ENCODE peak calls at places on chromosomes 16 and 17, in seven cellular contexts. One of them, this sample, is unnamed.

GRCh38 chr16:50599494-50599893 is 51.3 kb downstream of the NKD1 start:
- DNase-seq in choroid plexus epithelial cell: no peak
- DNase-seq in CD8-positive, alpha-beta memory T cell: no peak
- DNase-seq in T-helper 1 cell: no peak
- DNase-seq in glomerular endothelial cell: no peak
- DNase-seq in non-pigmented ciliary epithelial cell: no peak
- DNase-seq in naive thymus-derived CD8-positive, alpha-beta T cell: no peak
- DNase-seq in this sample: no peak

GRCh38 chr17:7048968-7049367 is 5.1 kb upstream of the SLC16A11 start:
- DNase-seq in choroid plexus epithelial cell: no peak
- DNase-seq in CD8-positive, alpha-beta memory T cell: no peak
- DNase-seq in T-helper 1 cell: no peak
- DNase-seq in glomerular endothelial cell: no peak
- DNase-seq in non-pigmented ciliary epithelial cell: no peak
- DNase-seq in naive thymus-derived CD8-positive, alpha-beta T cell: no peak
- DNase-seq in this sample: no peak

GRCh38 chr16:86667035-86667434 is 88.7 kb downstream of the FOXL1 start:
- DNase-seq in choroid plexus epithelial cell: no peak
- DNase-seq in CD8-positive, alpha-beta memory T cell: no peak
- DNase-seq in T-helper 1 cell: no peak
- DNase-seq in glomerular endothelial cell: no peak
- DNase-seq in non-pigmented ciliary epithelial cell: no peak
- DNase-seq in naive thymus-derived CD8-positive, alpha-beta T cell: no peak
- DNase-seq in this sample: no peak

GRCh38 chr17:8162232-8162996 is at the start of gene VAMP2:
- DNase-seq in choroid plexus epithelial cell: peak; percentile 66
- DNase-seq in CD8-positive, alpha-beta memory T cell: peak; percentile 88
- DNase-seq in T-helper 1 cell: peak; percentile 78
- DNase-seq in glomerular endothelial cell: no peak
- DNase-seq in non-pigmented ciliary epithelial cell: no peak
- DNase-seq in naive thymus-derived CD8-positive, alpha-beta T cell: peak; percentile 89
- DNase-seq in this sample: peak; percentile 82

GRCh38 chr16:67154578-67155304 is 3.9 kb upstream of the B3GNT9 start:
- DNase-seq in choroid plexus epithelial cell: no peak
- DNase-seq in CD8-positive, alpha-beta memory T cell: no peak
- DNase-seq in T-helper 1 cell: no peak
- DNase-seq in glomerular endothelial cell: no peak
- DNase-seq in non-pigmented ciliary epithelial cell: no peak
- DNase-seq in naive thymus-derived CD8-positive, alpha-beta T cell: no peak
- DNase-seq in this sample: no peak

GRCh38 chr16:90046971-90047713 is 27.9 kb upstream of the DBNDD1 start:
- DNase-seq in choroid plexus epithelial cell: peak; percentile 80
- DNase-seq in CD8-positive, alpha-beta memory T cell: no peak
- DNase-seq in T-helper 1 cell: no peak
- DNase-seq in glomerular endothelial cell: no peak
- DNase-seq in non-pigmented ciliary epithelial cell: no peak
- DNase-seq in naive thymus-derived CD8-positive, alpha-beta T cell: no peak
- DNase-seq in this sample: no peak

GRCh38 chr16:86396918-86397317 is 113.4 kb upstream of the FOXF1 start:
- DNase-seq in choroid plexus epithelial cell: peak; percentile 74
- DNase-seq in CD8-positive, alpha-beta memory T cell: no peak
- DNase-seq in T-helper 1 cell: no peak
- DNase-seq in glomerular endothelial cell: no peak
- DNase-seq in non-pigmented ciliary epithelial cell: peak; percentile 59
- DNase-seq in naive thymus-derived CD8-positive, alpha-beta T cell: no peak
- DNase-seq in this sample: no peak

GRCh38 chr17:27236710-27237315 is 57.1 kb upstream of the WSB1 start:
- DNase-seq in choroid plexus epithelial cell: peak; percentile 89
- DNase-seq in CD8-positive, alpha-beta memory T cell: peak; percentile 51
- DNase-seq in T-helper 1 cell: peak; percentile 70
- DNase-seq in glomerular endothelial cell: peak; percentile 82
- DNase-seq in non-pigmented ciliary epithelial cell: no peak
- DNase-seq in naive thymus-derived CD8-positive, alpha-beta T cell: peak; percentile 53
- DNase-seq in this sample: peak; percentile 74

GRCh38 chr16:10744370-10745030 is 858 bp downstream of the NUBP1 start:
- DNase-seq in choroid plexus epithelial cell: peak; percentile 74
- DNase-seq in CD8-positive, alpha-beta memory T cell: no peak
- DNase-seq in T-helper 1 cell: no peak
- DNase-seq in glomerular endothelial cell: no peak
- DNase-seq in non-pigmented ciliary epithelial cell: no peak
- DNase-seq in naive thymus-derived CD8-positive, alpha-beta T cell: no peak
- DNase-seq in this sample: no peak

GRCh38 chr17:12463102-12463501 is 202.6 kb upstream of the MYOCD start:
- DNase-seq in choroid plexus epithelial cell: peak; percentile 24
- DNase-seq in CD8-positive, alpha-beta memory T cell: no peak
- DNase-seq in T-helper 1 cell: no peak
- DNase-seq in glomerular endothelial cell: no peak
- DNase-seq in non-pigmented ciliary epithelial cell: no peak
- DNase-seq in naive thymus-derived CD8-positive, alpha-beta T cell: no peak
- DNase-seq in this sample: no peak

GRCh38 chr17:1965556-1966273 is 59.4 kb downstream of the RTN4RL1 start:
- DNase-seq in choroid plexus epithelial cell: no peak
- DNase-seq in CD8-positive, alpha-beta memory T cell: no peak
- DNase-seq in T-helper 1 cell: no peak
- DNase-seq in glomerular endothelial cell: no peak
- DNase-seq in non-pigmented ciliary epithelial cell: no peak
- DNase-seq in naive thymus-derived CD8-positive, alpha-beta T cell: no peak
- DNase-seq in this sample: no peak

GRCh38 chr16:81562926-81563325 is 118.3 kb downstream of the CMIP start:
- DNase-seq in choroid plexus epithelial cell: no peak
- DNase-seq in CD8-positive, alpha-beta memory T cell: no peak
- DNase-seq in T-helper 1 cell: no peak
- DNase-seq in glomerular endothelial cell: no peak
- DNase-seq in non-pigmented ciliary epithelial cell: no peak
- DNase-seq in naive thymus-derived CD8-positive, alpha-beta T cell: no peak
- DNase-seq in this sample: no peak

GRCh38 chr16:30439720-30440348 is 5.8 kb downstream of the SEPHS2 start:
- DNase-seq in choroid plexus epithelial cell: no peak
- DNase-seq in CD8-positive, alpha-beta memory T cell: no peak
- DNase-seq in T-helper 1 cell: no peak
- DNase-seq in glomerular endothelial cell: no peak
- DNase-seq in non-pigmented ciliary epithelial cell: no peak
- DNase-seq in naive thymus-derived CD8-positive, alpha-beta T cell: no peak
- DNase-seq in this sample: no peak

GRCh38 chr16:21083729-21084268 is 66.8 kb downstream of the DNAH3 start:
- DNase-seq in choroid plexus epithelial cell: peak; percentile 66
- DNase-seq in CD8-positive, alpha-beta memory T cell: peak; percentile 11
- DNase-seq in T-helper 1 cell: peak; percentile 37
- DNase-seq in glomerular endothelial cell: peak; percentile 37
- DNase-seq in non-pigmented ciliary epithelial cell: no peak
- DNase-seq in naive thymus-derived CD8-positive, alpha-beta T cell: peak; percentile 25
- DNase-seq in this sample: peak; percentile 41

GRCh38 chr17:34434065-34434464 is 71.0 kb upstream of the CCL1 start:
- DNase-seq in choroid plexus epithelial cell: no peak
- DNase-seq in CD8-positive, alpha-beta memory T cell: no peak
- DNase-seq in T-helper 1 cell: no peak
- DNase-seq in glomerular endothelial cell: no peak
- DNase-seq in non-pigmented ciliary epithelial cell: no peak
- DNase-seq in naive thymus-derived CD8-positive, alpha-beta T cell: no peak
- DNase-seq in this sample: no peak

GRCh38 chr17:82414548-82415281 is 3.4 kb upstream of the HEXD start:
- DNase-seq in choroid plexus epithelial cell: peak; percentile 76
- DNase-seq in CD8-positive, alpha-beta memory T cell: peak; percentile 64
- DNase-seq in T-helper 1 cell: peak; percentile 69
- DNase-seq in glomerular endothelial cell: no peak
- DNase-seq in non-pigmented ciliary epithelial cell: no peak
- DNase-seq in naive thymus-derived CD8-positive, alpha-beta T cell: peak; percentile 61
- DNase-seq in this sample: peak; percentile 57

GRCh38 chr17:6755281-6755680 is 565 bp upstream of the XAF1 start:
- DNase-seq in choroid plexus epithelial cell: peak; percentile 47
- DNase-seq in CD8-positive, alpha-beta memory T cell: no peak
- DNase-seq in T-helper 1 cell: no peak
- DNase-seq in glomerular endothelial cell: no peak
- DNase-seq in non-pigmented ciliary epithelial cell: no peak
- DNase-seq in naive thymus-derived CD8-positive, alpha-beta T cell: no peak
- DNase-seq in this sample: no peak

GRCh38 chr17:39946551-39947330 is 16.1 kb upstream of the GSDMA start:
- DNase-seq in choroid plexus epithelial cell: no peak
- DNase-seq in CD8-positive, alpha-beta memory T cell: no peak
- DNase-seq in T-helper 1 cell: no peak
- DNase-seq in glomerular endothelial cell: no peak
- DNase-seq in non-pigmented ciliary epithelial cell: no peak
- DNase-seq in naive thymus-derived CD8-positive, alpha-beta T cell: no peak
- DNase-seq in this sample: no peak